ENCODE peak calls at places on chromosomes 2 and 18, in five cellular contexts. D is PC-9; V is adrenal gland; B is CD8-positive, alpha-beta memory T cell; S is HCT116. L is an unnamed sample.

GRCh38 chr2:26011609-26011989 is 22.3 kb upstream of the RAB10 start:
- DNase-seq in D (no peak), V (no peak), B (no peak), S (no peak), L (peak; percentile 47)

GRCh38 chr18:32760391-32760790 is 12.4 kb downstream of the KLHL14 start:
- DNase-seq in D (no peak), V (no peak), B (no peak), S (no peak), L (no peak)

GRCh38 chr2:189393440-189394111 is 47.7 kb upstream of the WDR75 start:
- DNase-seq in D (peak; percentile 83), V (no peak), B (no peak), S (peak; percentile 87), L (no peak)

GRCh38 chr18:9333441-9334350 is 877 bp upstream of the TWSG1 start:
- DNase-seq in D (peak; percentile 50), V (peak; percentile 54), B (peak; percentile 23), S (no peak), L (peak; percentile 1)

GRCh38 chr2:46829240-46829970 is 86.2 kb downstream of the MCFD2 start:
- DNase-seq in D (no peak), V (peak; percentile 46), B (no peak), S (no peak), L (no peak)

GRCh38 chr2:28680657-28681056 is 71.0 kb upstream of the PPP1CB start:
- DNase-seq in D (no peak), V (no peak), B (no peak), S (no peak), L (no peak)

GRCh38 chr2:176589287-176589686 is 320.0 kb downstream of the MTX2 start:
- DNase-seq in D (no peak), V (no peak), B (no peak), S (no peak), L (no peak)

GRCh38 chr18:46756559-46757201 is at the start of gene ST8SIA5:
- DNase-seq in D (peak; percentile 5), V (peak; percentile 73), B (no peak), S (no peak), L (peak; percentile 12)

GRCh38 chr2:190277234-190278112 is 42.2 kb downstream of the HIBCH start:
- DNase-seq in D (no peak), V (peak; percentile 62), B (no peak), S (peak; percentile 56), L (no peak)

GRCh38 chr2:45128580-45128997 is 119.3 kb upstream of the SIX2 start:
- DNase-seq in D (peak; percentile 93), V (peak; percentile 82), B (no peak), S (no peak), L (no peak)

GRCh38 chr2:167925775-167926174 is 321.6 kb downstream of the STK39 start:
- DNase-seq in D (no peak), V (no peak), B (no peak), S (no peak), L (no peak)

GRCh38 chr2:78431241-78431640 is 594.3 kb upstream of the REG3G start:
- DNase-seq in D (no peak), V (no peak), B (no peak), S (no peak), L (no peak)

GRCh38 chr2:202193881-202194353 is 44.5 kb downstream of the SUMO1 start:
- DNase-seq in D (no peak), V (no peak), B (no peak), S (no peak), L (no peak)

GRCh38 chr2:44707945-44708645 is 233.4 kb upstream of the SIX3 start:
- DNase-seq in D (peak; percentile 66), V (no peak), B (no peak), S (no peak), L (no peak)

GRCh38 chr18:65435529-65435928 is 315.3 kb upstream of the CDH7 start:
- DNase-seq in D (no peak), V (no peak), B (no peak), S (no peak), L (no peak)

GRCh38 chr2:24269270-24269669 is 91.1 kb downstream of the ITSN2 start:
- DNase-seq in D (peak; percentile 46), V (no peak), B (no peak), S (no peak), L (no peak)

GRCh38 chr2:51220606-51221005 is 188.7 kb upstream of the NRXN1 start:
- DNase-seq in D (no peak), V (no peak), B (no peak), S (no peak), L (no peak)

GRCh38 chr18:7021994-7022840 is 95.4 kb downstream of the LAMA1 start:
- DNase-seq in D (peak; percentile 60), V (peak; percentile 68), B (no peak), S (peak; percentile 15), L (peak; percentile 58)

GRCh38 chr2:84817239-84817655 is 63.6 kb downstream of the TRABD2A start:
- DNase-seq in D (no peak), V (no peak), B (no peak), S (no peak), L (no peak)

GRCh38 chr2:20724500-20725053 is 57.6 kb downstream of the GDF7 start:
- DNase-seq in D (no peak), V (no peak), B (no peak), S (no peak), L (no peak)

GRCh38 chr2:208820289-208820688 is 413.7 kb downstream of the PTH2R start:
- DNase-seq in D (no peak), V (no peak), B (no peak), S (peak; percentile 4), L (no peak)

GRCh38 chr2:136211671-136212070 is 93.7 kb upstream of the CXCR4 start:
- DNase-seq in D (no peak), V (no peak), B (no peak), S (no peak), L (no peak)

GRCh38 chr2:64904405-64905329 is 84.5 kb upstream of the SLC1A4 start:
- DNase-seq in D (no peak), V (no peak), B (no peak), S (no peak), L (no peak)

DNA sequence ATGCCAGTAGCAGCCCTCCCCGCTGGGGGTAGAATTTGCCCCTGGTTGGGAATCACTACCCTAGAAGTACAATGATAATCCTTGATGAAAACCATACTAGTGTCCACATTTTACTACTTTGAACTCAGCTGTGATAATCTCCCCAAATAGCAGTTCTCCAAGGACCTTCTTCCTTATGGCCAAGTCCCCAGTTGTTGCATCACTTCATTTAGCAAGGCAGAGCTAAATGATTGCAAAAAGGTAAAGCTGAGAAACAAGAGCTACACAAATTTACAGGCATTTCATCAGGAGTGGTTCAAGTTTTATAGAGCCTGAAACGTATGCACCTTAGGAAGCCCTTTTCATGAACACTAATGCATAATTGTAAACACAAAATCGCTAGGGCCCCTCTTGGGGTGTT is 44.9 kb upstream of the REL start:
- DNase-seq in D (no peak), V (no peak), B (no peak), S (no peak), L (no peak)
- H3K4me1 ChIP-seq in D (no peaks in the 10 kb centered on the region), V (no peaks in the 10 kb centered on the region), B (peaks cover 10% of the 10 kb centered on the region), S (no peaks in the 10 kb centered on the region), L (no peaks in the 10 kb centered on the region)

GRCh38 chr18:2569338-2570207 is 1.7 kb downstream of the METTL4 start:
- DNase-seq in D (no peak), V (no peak), B (no peak), S (no peak), L (no peak)
- H3K4me3 ChIP-seq in D (peak overlapping the region; percentile 88), V (peak overlapping the region; percentile 67), B (peak overlapping the region; percentile 17), S (peak overlapping the region; percentile 91), L (peak overlapping the region; percentile 73)

GRCh38 chr18:8177330-8178016 is 431.8 kb upstream of the RAB12 start:
- DNase-seq in D (no peak), V (peak; percentile 75), B (no peak), S (no peak), L (peak; percentile 71)
- H3K27ac ChIP-seq in D (peak overlapping the region; percentile 6), V (peak overlapping the region; percentile 46), B (no peak overlapping the region), S (no peak overlapping the region), L (peak overlapping the region; percentile 33)

DNA sequence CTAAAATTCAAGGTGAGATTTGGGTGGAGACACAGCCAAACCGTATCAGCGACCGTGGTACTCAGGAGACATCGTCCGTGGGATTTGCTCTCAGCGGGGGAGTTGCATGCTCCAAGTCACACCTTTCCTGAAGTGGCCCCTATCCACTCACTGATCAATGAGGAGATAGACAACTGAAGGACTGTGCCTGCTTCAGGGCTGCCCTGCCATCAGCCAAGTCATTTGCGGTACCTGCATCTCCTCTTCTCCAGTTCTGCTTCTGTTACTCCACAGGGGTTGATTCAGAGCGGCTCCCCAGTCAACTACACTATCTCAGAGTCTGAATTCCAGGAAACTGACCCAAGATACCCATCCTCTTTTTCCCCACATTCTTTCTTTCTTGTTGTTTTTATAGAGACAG is 184.1 kb downstream of the MREG start:
- DNase-seq in D (no peak), V (no peak), B (no peak), S (no peak), L (no peak)
- H3K4me1 ChIP-seq in D (peaks cover 56% of the 10 kb centered on the region), V (peaks cover 13% of the 10 kb centered on the region), B (no peaks in the 10 kb centered on the region), S (peaks cover 11% of the 10 kb centered on the region), L (no peaks in the 10 kb centered on the region)